ENCODE peak calls at places on chromosomes 2 and 18, in seven cellular contexts. One of them, this sample, is unnamed.

GRCh38 chr18:73684651-73685050 is 463.0 kb downstream of the FBXO15 start:
- DNase-seq in GM12891: no peak
- DNase-seq in HepG2: no peak
- DNase-seq in K562: no peak
- DNase-seq in H1: no peak
- DNase-seq in SK-N-SH: no peak
- DNase-seq in GM12878: no peak
- DNase-seq in this sample: no peak

GRCh38 chr18:36402765-36403396 is 105.4 kb downstream of the FHOD3 start:
- DNase-seq in GM12891: no peak
- DNase-seq in HepG2: no peak
- DNase-seq in K562: no peak
- DNase-seq in H1: no peak
- DNase-seq in SK-N-SH: no peak
- DNase-seq in GM12878: no peak
- DNase-seq in this sample: no peak

GRCh38 chr18:64713284-64713683 is 564.4 kb upstream of the LINC00305 start:
- DNase-seq in GM12891: no peak
- DNase-seq in HepG2: no peak
- DNase-seq in K562: no peak
- DNase-seq in H1: no peak
- DNase-seq in SK-N-SH: no peak
- DNase-seq in GM12878: peak; percentile 24
- DNase-seq in this sample: no peak

GRCh38 chr2:3289526-3289925 is 88.1 kb downstream of the EIPR1 start:
- DNase-seq in GM12891: no peak
- DNase-seq in HepG2: no peak
- DNase-seq in K562: no peak
- DNase-seq in H1: no peak
- DNase-seq in SK-N-SH: peak; percentile 25
- DNase-seq in GM12878: no peak
- DNase-seq in this sample: no peak

GRCh38 chr18:48735070-48735676 is 196.3 kb downstream of the CTIF start:
- DNase-seq in GM12891: no peak
- DNase-seq in HepG2: no peak
- DNase-seq in K562: no peak
- DNase-seq in H1: peak; percentile 7
- DNase-seq in SK-N-SH: no peak
- DNase-seq in GM12878: no peak
- DNase-seq in this sample: no peak

GRCh38 chr2:113251118-113251517 is 27.6 kb downstream of the PAX8 start:
- DNase-seq in GM12891: no peak
- DNase-seq in HepG2: no peak
- DNase-seq in K562: peak; percentile 60
- DNase-seq in H1: no peak
- DNase-seq in SK-N-SH: no peak
- DNase-seq in GM12878: no peak
- DNase-seq in this sample: no peak

GRCh38 chr2:23199115-23199918 is 185.7 kb upstream of the KLHL29 start:
- DNase-seq in GM12891: no peak
- DNase-seq in HepG2: peak; percentile 26
- DNase-seq in K562: peak; percentile 42
- DNase-seq in H1: no peak
- DNase-seq in SK-N-SH: peak; percentile 34
- DNase-seq in GM12878: no peak
- DNase-seq in this sample: no peak

GRCh38 chr2:200127852-200128251 is 172.5 kb downstream of the MAIP1 start:
- DNase-seq in GM12891: no peak
- DNase-seq in HepG2: peak; percentile 68
- DNase-seq in K562: no peak
- DNase-seq in H1: no peak
- DNase-seq in SK-N-SH: no peak
- DNase-seq in GM12878: no peak
- DNase-seq in this sample: no peak

DNA sequence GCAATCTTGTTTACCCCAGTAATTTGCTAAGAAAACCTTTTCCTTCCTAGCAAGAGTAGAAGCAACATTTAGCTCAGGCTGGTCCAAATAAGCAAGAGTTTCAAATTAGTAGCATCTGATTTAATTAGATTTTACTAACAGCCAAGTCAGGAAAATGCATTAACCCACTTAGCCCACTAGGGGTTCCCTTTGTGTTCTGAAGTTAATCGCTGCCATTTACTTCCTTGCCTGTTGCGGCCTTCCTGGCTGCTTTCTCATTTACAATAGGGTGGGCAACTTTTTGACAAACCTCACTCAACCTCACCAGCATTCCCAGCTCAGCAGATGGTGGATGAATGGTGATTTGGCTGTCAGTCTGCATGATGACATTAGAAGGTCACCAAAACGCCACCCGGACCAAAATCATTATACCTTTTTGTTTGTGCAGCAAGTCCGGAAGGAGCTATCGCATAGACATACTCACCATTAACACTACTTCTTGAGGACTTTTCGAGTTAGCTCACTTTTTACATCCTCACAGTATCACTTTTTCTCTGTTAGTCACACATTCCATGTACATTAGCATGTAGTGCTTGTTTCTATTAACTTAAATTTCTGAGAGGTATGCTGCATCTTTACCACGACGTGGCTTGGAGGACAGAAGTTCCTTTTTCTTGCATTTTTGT is 101.5 kb upstream of the SETBP1 start:
- DNase-seq in GM12891: peak; percentile 7
- DNase-seq in HepG2: peak; percentile 1
- DNase-seq in K562: peak; percentile 16
- DNase-seq in H1: no peak
- DNase-seq in SK-N-SH: peak; percentile 53
- DNase-seq in GM12878: no peak
- DNase-seq in this sample: peak; percentile 12
- TF ChIP-seq TAF1 in GM12891: no peak
- TF ChIP-seq TAF1 in HepG2: no peak
- TF ChIP-seq TAF1 in K562: no peak
- TF ChIP-seq TAF1 in H1: no peak
- TF ChIP-seq TAF1 in SK-N-SH: no peak
- TF ChIP-seq TAF1 in GM12878: no peak
- TF ChIP-seq TAF1 in this sample: no peak

GRCh38 chr18:39801848-39802247 is 2153.2 kb upstream of the PIK3C3 start:
- DNase-seq in GM12891: no peak
- DNase-seq in HepG2: no peak
- DNase-seq in K562: no peak
- DNase-seq in H1: no peak
- DNase-seq in SK-N-SH: no peak
- DNase-seq in GM12878: no peak
- DNase-seq in this sample: no peak
- TF ChIP-seq POLR2AphosphoS5 in GM12891: no peak
- TF ChIP-seq POLR2AphosphoS5 in HepG2: no peak
- TF ChIP-seq POLR2AphosphoS5 in K562: no peak
- TF ChIP-seq POLR2AphosphoS5 in H1: no peak
- TF ChIP-seq POLR2AphosphoS5 in SK-N-SH: no peak
- TF ChIP-seq POLR2AphosphoS5 in GM12878: no peak
- TF ChIP-seq POLR2AphosphoS5 in this sample: no peak

DNA sequence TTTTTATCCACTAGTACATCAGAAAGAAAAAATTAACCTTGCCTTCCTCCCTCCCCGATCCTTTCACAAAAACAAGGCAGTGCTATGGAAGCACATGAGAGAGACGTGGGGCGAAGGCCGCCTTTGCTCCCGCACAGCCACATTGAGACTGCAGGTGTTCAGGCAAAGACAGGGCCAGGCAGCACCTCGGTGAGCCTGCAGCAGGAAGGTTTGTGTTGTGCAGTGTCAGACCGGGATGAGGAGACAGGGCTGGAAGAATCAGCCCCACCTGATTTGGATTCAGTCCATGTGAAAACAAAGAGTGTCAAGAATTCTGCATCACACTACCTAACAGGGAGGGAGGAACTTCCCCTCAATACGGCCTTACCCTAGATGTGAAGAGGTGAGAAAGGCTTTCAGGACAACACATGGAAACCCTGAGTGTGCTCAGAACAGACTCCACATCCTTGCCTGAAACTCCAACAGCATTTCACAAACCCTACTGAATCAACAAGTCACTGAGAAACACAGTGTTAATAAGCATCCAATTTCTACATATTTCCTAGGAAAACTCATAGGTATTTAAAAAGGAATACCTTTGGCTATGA is 59.6 kb downstream of the HDAC4 start:
- DNase-seq in GM12891: no peak
- DNase-seq in HepG2: no peak
- DNase-seq in K562: no peak
- DNase-seq in H1: no peak
- DNase-seq in SK-N-SH: no peak
- DNase-seq in GM12878: no peak
- DNase-seq in this sample: no peak
- TF ChIP-seq TAF1 in GM12891: no peak
- TF ChIP-seq TAF1 in HepG2: no peak
- TF ChIP-seq TAF1 in K562: no peak
- TF ChIP-seq TAF1 in H1: no peak
- TF ChIP-seq TAF1 in SK-N-SH: no peak
- TF ChIP-seq TAF1 in GM12878: no peak
- TF ChIP-seq TAF1 in this sample: no peak

DNA sequence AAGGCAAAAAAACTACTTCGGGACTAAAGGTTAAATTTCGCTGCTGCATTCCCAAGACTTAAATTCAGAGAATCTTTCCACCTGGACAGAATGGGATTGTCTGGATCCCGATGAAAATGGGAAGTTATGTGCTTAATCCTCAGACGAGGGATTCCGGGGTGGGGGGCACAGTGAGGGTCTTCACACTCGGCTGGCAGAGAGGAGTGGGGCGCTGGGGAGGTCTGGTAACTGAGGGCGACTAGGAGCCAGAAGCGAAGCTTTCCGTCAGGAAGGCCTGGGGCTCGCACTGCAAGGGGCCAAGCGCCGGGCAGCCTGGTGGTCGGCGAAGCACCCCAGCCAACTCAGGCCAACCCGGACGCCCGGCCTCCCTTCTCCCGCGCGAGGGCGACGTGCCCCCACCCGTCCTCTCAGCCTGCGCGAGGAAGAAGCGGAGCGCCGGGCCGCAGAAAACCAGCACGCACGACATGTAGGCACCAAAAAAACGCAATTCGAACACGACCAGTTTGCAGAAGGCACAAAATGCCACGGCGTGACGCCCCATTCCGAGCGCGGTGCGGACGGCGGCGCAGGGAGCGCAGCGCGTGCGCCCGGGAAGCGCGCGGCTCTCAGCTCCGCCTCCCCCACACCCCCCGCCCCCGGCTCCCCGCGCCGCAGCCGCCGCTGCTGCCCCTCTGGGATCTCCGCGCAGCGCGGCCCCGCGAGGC is 188.1 kb downstream of the ZEB2 start:
- DNase-seq in GM12891: peak; percentile 33
- DNase-seq in HepG2: no peak
- DNase-seq in K562: peak; percentile 53
- DNase-seq in H1: no peak
- DNase-seq in SK-N-SH: peak; percentile 94
- DNase-seq in GM12878: no peak
- DNase-seq in this sample: peak; percentile 41
- TF ChIP-seq POLR2AphosphoS5 in GM12891: peak; percentile 37
- TF ChIP-seq POLR2AphosphoS5 in HepG2: peak; percentile 70
- TF ChIP-seq POLR2AphosphoS5 in K562: peak; percentile 33
- TF ChIP-seq POLR2AphosphoS5 in H1: peak; percentile 81
- TF ChIP-seq POLR2AphosphoS5 in SK-N-SH: peak; percentile 56
- TF ChIP-seq POLR2AphosphoS5 in GM12878: no peak
- TF ChIP-seq POLR2AphosphoS5 in this sample: peak; percentile 68